ENCODE peak calls at places on chromosomes 13 and 19, in eight cellular contexts. N, G, O, P, I, Y, M and A are unnamed samples.

GRCh38 chr13:95955255-95955654 is 97.9 kb downstream of the UGGT2 start:
- DNase-seq in O (no peak), N (no peak), P (no peak), Y (no peak), M (no peak), G (no peak), I (no peak), A (no peak)

GRCh38 chr19:34676697-34677385 is at the start of gene SCGB2B2:
- DNase-seq in N (no peak), P (no peak), O (peak; percentile 53), M (no peak), Y (peak; percentile 94), I (peak; percentile 82), G (no peak), A (no peak)

GRCh38 chr19:13887529-13887928 is 10.6 kb downstream of the NANOS3 start:
- DNase-seq in N (no peak), G (no peak), O (no peak), I (no peak), P (no peak), Y (no peak), M (peak; percentile 15), A (no peak)

GRCh38 chr13:45362939-45363338 is 22.0 kb upstream of the TPT1 start:
- DNase-seq in N (no peak), Y (peak; percentile 39), P (peak; percentile 30), I (no peak), G (no peak), O (no peak), M (no peak), A (no peak)

GRCh38 chr13:89393758-89394157 is 1722.6 kb downstream of the SLITRK5 start:
- DNase-seq in I (no peak), O (no peak), N (no peak), Y (no peak), P (no peak), M (no peak), G (no peak), A (no peak)

GRCh38 chr19:55345818-55346724 is 6.4 kb downstream of the KMT5C start:
- DNase-seq in I (peak; percentile 51), O (peak; percentile 59), G (no peak), N (no peak), Y (no peak), P (no peak), M (no peak), A (no peak)

GRCh38 chr13:21703846-21704245 is 33.0 kb downstream of the FGF9 start:
- DNase-seq in N (no peak), P (no peak), G (no peak), Y (no peak), O (no peak), M (no peak), I (no peak), A (no peak)

GRCh38 chr13:64810701-64811258 is 2419.4 kb downstream of the PCDH9 start:
- DNase-seq in M (peak; percentile 29), P (no peak), N (no peak), O (no peak), Y (no peak), G (no peak), I (no peak), A (no peak)

GRCh38 chr13:65435590-65435989 is 1794.5 kb downstream of the PCDH9 start:
- DNase-seq in Y (no peak), I (no peak), P (no peak), N (no peak), M (no peak), G (no peak), O (no peak), A (no peak)

GRCh38 chr19:23060016-23060415 is 56.8 kb upstream of the ZNF730 start:
- DNase-seq in I (no peak), O (no peak), P (no peak), Y (no peak), M (no peak), N (no peak), G (no peak), A (no peak)

GRCh38 chr13:109226631-109227030 is 559.8 kb downstream of the IRS2 start:
- DNase-seq in M (no peak), Y (no peak), I (no peak), G (no peak), P (no peak), O (no peak), N (no peak), A (no peak)

GRCh38 chr13:49241296-49241695 is 6.4 kb upstream of the CDADC1 start:
- DNase-seq in Y (no peak), G (no peak), I (no peak), O (no peak), N (no peak), M (no peak), P (no peak), A (no peak)

GRCh38 chr19:8571006-8571411 is 6.2 kb downstream of the MYO1F start:
- DNase-seq in Y (peak; percentile 93), G (no peak), P (no peak), M (peak; percentile 68), I (no peak), O (no peak), N (no peak), A (no peak)